ENCODE peak calls at places on chromosome 15, in six cellular contexts. G is endodermal cell, V is MM.1S, U is GM23248, X is neural progenitor cell, F is heart right ventricle. J is an unnamed sample. For H3K9me3, the result is how much of the 10 kb centered on the place peaks cover.

GRCh38 chr15:80375968-80376891 is 28.0 kb upstream of the ARNT2 start:
- DNase-seq in F (no peak), G (no peak), U (no peak), X (no peak), V (peak), J (no peak)

GRCh38 chr15:80152180-80152895 is 461 bp upstream of the FAH start:
- DNase-seq in G (peak), X (peak), F (peak), U (peak), V (peak), J (peak)

GRCh38 chr15:29945943-29946591 is 123.8 kb upstream of the TJP1 start:
- DNase-seq in G (no peak), V (no peak), U (peak), X (no peak), F (no peak), J (no peak)

GRCh38 chr15:52912172-52912571 is 122.0 kb upstream of the ONECUT1 start:
- DNase-seq in X (peak), F (no peak), V (no peak), U (no peak), G (no peak), J (no peak)

GRCh38 chr15:31465083-31465955 is 138.7 kb downstream of the KLF13 start:
- DNase-seq in X (no peak), G (peak), V (no peak), F (no peak), U (no peak), J (no peak)

GRCh38 chr15:80849308-80849707 is 70.1 kb downstream of the CEMIP start:
- DNase-seq in X (no peak), G (no peak), U (peak), V (no peak), F (no peak), J (no peak)

GRCh38 chr15:29970402-29970695 is 112.4 kb upstream of the GOLGA8J start:
- DNase-seq in V (no peak), X (no peak), F (no peak), G (no peak), U (peak), J (no peak)

GRCh38 chr15:41695750-41696436 is 35.7 kb downstream of the MGA start:
- DNase-seq in G (peak), X (no peak), V (no peak), U (peak), F (no peak), J (no peak)

DNA sequence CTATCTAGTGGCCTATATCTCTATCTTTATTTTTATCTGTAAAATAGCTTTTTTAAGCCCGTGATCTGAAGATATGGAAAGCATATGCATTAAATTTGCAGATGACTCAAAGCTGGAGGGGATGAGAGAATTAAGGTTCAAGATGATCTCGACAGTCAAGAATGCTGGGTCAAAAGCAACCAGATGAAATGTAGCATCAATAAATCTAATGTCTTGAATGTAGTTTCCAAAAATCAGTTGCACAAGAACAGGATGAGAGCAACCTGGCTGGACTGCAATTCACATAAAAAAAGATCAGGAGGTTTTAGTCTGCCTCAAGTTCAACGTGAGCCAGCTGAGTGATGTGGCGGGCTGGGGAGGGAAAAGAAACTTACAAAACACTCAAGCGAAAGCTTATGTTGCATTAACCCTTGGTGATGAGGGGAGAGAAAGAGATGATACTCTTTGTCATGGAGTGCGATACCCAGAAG is 221.3 kb upstream of the TLE3 start:
- DNase-seq in U (peak), G (no peak), F (no peak), X (no peak), V (peak), J (no peak)
- H3K9me3 ChIP-seq in U (under half), G (under half), F (under half), X (under half), V (under half), J (under half)

GRCh38 chr15:73988075-73988969 is 3.8 kb downstream of the STOML1 start:
- DNase-seq in G (no peak), X (no peak), U (peak), F (no peak), V (no peak), J (no peak)

GRCh38 chr15:73989001-73989798 is 2.9 kb downstream of the STOML1 start:
- DNase-seq in U (peak), G (no peak), X (no peak), V (no peak), F (no peak), J (no peak)

GRCh38 chr15:73986776-73987056 is 5.4 kb downstream of the STOML1 start:
- DNase-seq in F (no peak), G (no peak), V (no peak), U (no peak), X (no peak), J (no peak)

GRCh38 chr15:73986055-73986775 is 5.9 kb downstream of the STOML1 start:
- DNase-seq in X (peak), G (no peak), V (no peak), U (peak), F (no peak), J (no peak)

GRCh38 chr15:73987646-73988045 is 4.4 kb downstream of the STOML1 start:
- DNase-seq in V (no peak), G (no peak), F (no peak), X (no peak), U (no peak), J (no peak)
- H3K9me3 ChIP-seq in V (under half), G (under half), F (under half), X (under half), U (under half), J (under half)

GRCh38 chr15:25236861-25237155 is 202.0 kb downstream of the UBE3A start:
- DNase-seq in F (no peak), V (no peak), X (no peak), G (no peak), U (no peak), J (no peak)

GRCh38 chr15:25235391-25235790 is 203.4 kb downstream of the UBE3A start:
- DNase-seq in F (no peak), G (no peak), V (no peak), U (no peak), X (no peak), J (no peak)

GRCh38 chr15:25233766-25234350 is 205.0 kb downstream of the UBE3A start:
- DNase-seq in X (no peak), U (no peak), V (no peak), F (no peak), G (no peak), J (no peak)

GRCh38 chr15:25236143-25236860 is 202.5 kb downstream of the UBE3A start:
- DNase-seq in X (no peak), F (no peak), G (no peak), U (no peak), V (no peak), J (no peak)

GRCh38 chr15:25234831-25235230 is 204.0 kb downstream of the UBE3A start:
- DNase-seq in U (no peak), X (no peak), F (no peak), V (no peak), G (no peak), J (no peak)
- H3K9me3 ChIP-seq in U (under half), X (under half), F (under half), V (under half), G (under half), J (under half)

GRCh38 chr15:33089878-33090757 is 104.4 kb downstream of the FMN1 start:
- DNase-seq in F (no peak), X (no peak), U (peak), V (peak), G (no peak), J (no peak)

GRCh38 chr15:33083232-33084006 is 111.1 kb downstream of the FMN1 start:
- DNase-seq in F (no peak), V (no peak), U (no peak), X (no peak), G (peak), J (no peak)

GRCh38 chr15:33089165-33089877 is 105.2 kb downstream of the FMN1 start:
- DNase-seq in G (no peak), X (no peak), U (no peak), V (no peak), F (no peak), J (no peak)

GRCh38 chr15:33086500-33087141 is 107.9 kb downstream of the FMN1 start:
- DNase-seq in V (peak), G (no peak), U (peak), F (no peak), X (peak), J (no peak)

GRCh38 chr15:33084661-33085060 is 109.9 kb downstream of the FMN1 start:
- DNase-seq in X (no peak), G (no peak), U (no peak), V (no peak), F (no peak), J (no peak)
- H3K9me3 ChIP-seq in X (under half), G (under half), U (under half), V (under half), F (under half), J (under half)

DNA sequence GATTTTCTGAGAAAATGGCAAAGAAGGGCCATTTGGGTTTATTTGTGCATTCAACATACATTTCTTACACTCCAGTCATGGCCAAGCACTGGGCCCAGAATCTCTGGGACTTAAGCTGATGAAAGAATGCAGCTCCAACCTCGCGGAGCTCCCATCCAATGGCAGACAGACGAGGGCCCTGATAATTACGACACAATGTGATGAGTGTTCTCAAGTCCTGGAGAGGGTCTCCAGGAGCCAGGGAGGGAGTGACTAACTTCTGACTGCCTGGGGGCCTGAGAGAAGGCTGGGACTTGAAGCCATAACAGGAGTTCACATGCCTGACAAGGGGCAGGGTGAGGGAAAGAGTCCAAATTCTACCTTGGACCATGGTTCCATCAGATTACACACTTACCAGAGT is 42.6 kb upstream of the BNC1 start:
- DNase-seq in G (no peak), F (no peak), X (peak), V (no peak), U (no peak), J (no peak)
- H3K9me3 ChIP-seq in G (under half), F (under half), X (under half), V (under half), U (under half), J (under half)

DNA sequence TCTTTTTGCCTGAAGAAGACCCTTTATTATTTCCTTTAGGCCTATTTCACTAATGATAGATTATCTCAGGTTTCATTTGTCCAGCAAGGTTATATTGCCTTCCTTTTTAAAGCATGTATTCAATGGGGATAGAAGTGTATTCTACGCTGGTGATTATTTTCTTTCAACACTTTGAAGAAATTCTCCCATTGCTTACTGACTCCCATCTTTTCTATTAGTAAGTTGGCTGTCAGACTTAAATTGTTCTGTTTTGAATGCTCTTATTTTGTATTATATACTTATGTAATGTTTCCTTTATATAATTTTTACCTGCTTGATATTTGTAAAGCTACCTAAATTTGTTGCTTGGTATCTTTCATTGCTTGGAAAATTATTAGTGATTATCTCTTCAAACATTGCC is 445.1 kb upstream of the RASGRP1 start:
- DNase-seq in V (no peak), F (no peak), X (no peak), G (no peak), U (no peak), J (no peak)
- H3K9me3 ChIP-seq in V (under half), F (under half), X (under half), G (half or more), U (under half), J (under half)

GRCh38 chr15:20345401-20345958 is 196.1 kb downstream of the GOLGA6L6 start:
- DNase-seq in X (no peak), U (no peak), G (no peak), V (peak), F (no peak), J (no peak)
- H3K9me3 ChIP-seq in X (half or more), U (under half), G (half or more), V (under half), F (under half), J (under half)

GRCh38 chr15:75002398-75002797 is 7.0 kb downstream of the SCAMP5 start:
- DNase-seq in U (no peak), G (no peak), V (no peak), F (no peak), X (no peak), J (no peak)
- H3K9me3 ChIP-seq in U (under half), G (under half), V (under half), F (under half), X (under half), J (under half)

J was measured in T-helper 17 cell.